ENCODE peak calls at places on chromosomes 5 and 9, in four cellular contexts. S, H, P and D are unnamed samples.

GRCh38 chr5:14615365-14615764 is 33.8 kb downstream of the OTULINL start:
- DNase-seq in S (no peak), H (no peak), P (no peak), D (no peak)

GRCh38 chr9:134546231-134546731 is 95.3 kb upstream of the COL5A1 start:
- DNase-seq in S (no peak), H (peak; percentile 60), P (no peak), D (no peak)

GRCh38 chr5:150846651-150847333 is 471 bp downstream of the IRGM start:
- DNase-seq in S (peak; percentile 63), H (no peak), P (no peak), D (peak; percentile 51)

GRCh38 chr9:34408173-34408572 is 31.5 kb upstream of the MYORG start:
- DNase-seq in S (no peak), H (no peak), P (no peak), D (no peak)

GRCh38 chr9:120894404-120895226 is 17.6 kb upstream of the PHF19 start:
- DNase-seq in S (no peak), H (no peak), P (peak; percentile 67), D (peak; percentile 91)

GRCh38 chr9:27407966-27408365 is 111.0 kb upstream of the EQTN start:
- DNase-seq in S (no peak), H (no peak), P (no peak), D (no peak)

GRCh38 chr5:3311443-3311842 is 284.2 kb upstream of the IRX1 start:
- DNase-seq in S (no peak), H (no peak), P (no peak), D (no peak)

GRCh38 chr9:73565833-73566465 is 414.3 kb downstream of the ANXA1 start:
- DNase-seq in S (no peak), H (no peak), P (peak; percentile 14), D (peak; percentile 36)

GRCh38 chr5:43563321-43563720 is 6.4 kb upstream of the PAIP1 start:
- DNase-seq in S (no peak), H (no peak), P (no peak), D (no peak)

GRCh38 chr5:170135796-170136490 is 30.2 kb downstream of the FOXI1 start:
- DNase-seq in S (no peak), H (no peak), P (no peak), D (no peak)

GRCh38 chr5:98735806-98736507 is 37.5 kb upstream of the RGMB start:
- DNase-seq in S (no peak), H (no peak), P (no peak), D (peak; percentile 25)

GRCh38 chr5:5710471-5710870 is 288.0 kb downstream of the ICE1 start:
- DNase-seq in S (no peak), H (no peak), P (no peak), D (no peak)

GRCh38 chr9:131398204-131398603 is 4.3 kb downstream of the PRRC2B start:
- DNase-seq in S (no peak), H (no peak), P (peak; percentile 19), D (no peak)

GRCh38 chr5:95901676-95902646 is 59.7 kb downstream of the ELL2 start:
- DNase-seq in S (no peak), H (no peak), P (no peak), D (no peak)

GRCh38 chr5:95863383-95863757 is 40.8 kb upstream of the GLRX start:
- DNase-seq in S (peak; percentile 56), H (no peak), P (no peak), D (no peak)

GRCh38 chr9:135478858-135479468 is 619 bp upstream of the PPP1R26 start:
- DNase-seq in S (peak; percentile 28), H (peak; percentile 82), P (no peak), D (peak; percentile 78)

GRCh38 chr5:71905804-71906711 is 187.0 kb downstream of the CARTPT start:
- DNase-seq in S (peak; percentile 24), H (no peak), P (no peak), D (no peak)

GRCh38 chr5:176875783-176876505 is 23.2 kb downstream of the HK3 start:
- DNase-seq in S (no peak), H (no peak), P (no peak), D (peak; percentile 49)

GRCh38 chr5:26482817-26483375 is 555.5 kb downstream of the CDH9 start:
- DNase-seq in S (no peak), H (no peak), P (no peak), D (no peak)

GRCh38 chr9:110156902-110157301 is 51.1 kb downstream of the C9orf152 start:
- DNase-seq in S (no peak), H (no peak), P (no peak), D (no peak)

GRCh38 chr9:103397868-103398600 is 402.9 kb downstream of the CYLC2 start:
- DNase-seq in S (no peak), H (no peak), P (no peak), D (no peak)

GRCh38 chr5:169893586-169893985 is 86.7 kb downstream of the INSYN2B start:
- DNase-seq in S (no peak), H (no peak), P (no peak), D (no peak)

GRCh38 chr5:79843450-79844388 is 147.3 kb downstream of the MTX3 start:
- DNase-seq in S (no peak), H (no peak), P (no peak), D (no peak)

GRCh38 chr5:37028910-37029309 is 152.3 kb downstream of the NIPBL start:
- DNase-seq in S (no peak), H (no peak), P (no peak), D (no peak)

GRCh38 chr5:107389130-107389553 is 281.6 kb downstream of the EFNA5 start:
- DNase-seq in S (no peak), H (no peak), P (no peak), D (no peak)

GRCh38 chr5:1874820-1875219 is 7.9 kb downstream of the IRX4 start:
- DNase-seq in S (no peak), H (no peak), P (no peak), D (no peak)

GRCh38 chr5:132506094-132506692 is 15.6 kb upstream of the IRF1 start:
- DNase-seq in S (no peak), H (no peak), P (no peak), D (no peak)

GRCh38 chr9:115972362-115972761 is 181.2 kb upstream of the PAPPA start:
- DNase-seq in S (no peak), H (no peak), P (no peak), D (no peak)

DNA sequence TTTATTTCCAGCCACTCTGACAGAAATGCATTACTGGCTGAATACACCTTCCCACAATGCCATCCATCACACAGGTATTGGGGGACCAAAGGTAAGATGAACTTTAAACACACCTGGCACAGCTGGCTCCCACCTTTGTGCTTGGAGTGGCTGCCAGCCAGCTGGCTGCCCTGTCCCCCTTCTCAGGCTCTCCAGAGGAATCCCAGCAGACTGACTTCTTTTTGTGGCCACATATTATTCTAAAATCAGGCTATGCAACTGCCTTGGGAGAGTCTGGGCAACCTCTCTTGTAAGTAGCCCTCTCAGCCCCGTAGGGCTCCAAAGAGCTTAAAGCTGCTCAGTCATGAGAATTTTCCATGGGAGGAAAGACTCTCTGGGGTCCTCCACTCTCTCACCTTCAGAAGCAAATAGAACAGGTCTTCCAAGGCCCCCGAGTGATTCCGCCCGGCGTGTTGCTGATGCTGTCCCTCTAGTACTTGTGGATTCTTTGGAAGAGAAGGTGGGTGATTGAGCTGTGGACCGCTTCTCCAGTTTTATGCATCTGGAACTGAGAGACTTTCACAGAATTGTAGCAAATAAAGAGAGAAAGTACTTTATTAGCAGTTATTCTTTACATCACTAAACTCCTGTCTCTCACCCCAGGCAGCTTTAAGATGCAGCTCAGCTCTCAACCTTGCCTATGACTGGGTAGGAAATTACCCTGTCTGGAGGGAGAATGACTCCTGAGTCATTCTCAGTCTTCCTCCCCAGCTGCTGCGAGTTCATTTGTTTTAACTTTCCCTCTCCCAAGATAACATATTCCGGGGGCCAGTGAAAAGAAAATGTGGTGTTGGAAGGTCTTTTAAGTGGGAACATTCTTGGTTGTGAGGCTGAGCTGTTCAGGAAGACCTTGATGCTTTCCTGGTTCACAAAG is 159.4 kb upstream of the PITX1 start:
- DNase-seq in S (no peak), H (no peak), P (no peak), D (no peak)
- H3K27ac ChIP-seq in S (no peak overlapping the region), H (no peak overlapping the region), P (no peak overlapping the region), D (no peak overlapping the region)

GRCh38 chr9:105259731-105260612 is 15.5 kb downstream of the SLC44A1 start:
- DNase-seq in S (no peak), H (no peak), P (no peak), D (no peak)
- H3K4me3 ChIP-seq in S (no peak overlapping the region), H (no peak overlapping the region), P (no peak overlapping the region), D (no peak overlapping the region)

GRCh38 chr5:180804129-180804601 is 1.6 kb upstream of the MGAT1 start:
- DNase-seq in S (no peak), H (no peak), P (no peak), D (peak; percentile 68)
- H3K4me1 ChIP-seq in S (peaks cover 50% of the 10 kb centered on the region), H (peaks cover 81% of the 10 kb centered on the region), P (peaks cover 89% of the 10 kb centered on the region), D (peaks cover 38% of the 10 kb centered on the region)

GRCh38 chr5:7877851-7878250 is 8.9 kb downstream of the MTRR start:
- DNase-seq in S (no peak), H (no peak), P (no peak), D (peak; percentile 34)
- H3K27ac ChIP-seq in S (no peak overlapping the region), H (peak overlapping the region; percentile 7), P (no peak overlapping the region), D (no peak overlapping the region)

GRCh38 chr5:172410839-172411238 is 43.5 kb downstream of the SH3PXD2B start:
- DNase-seq in S (peak; percentile 75), H (no peak), P (no peak), D (no peak)

GRCh38 chr5:172407861-172408260 is 46.5 kb downstream of the SH3PXD2B start:
- DNase-seq in S (peak; percentile 81), H (no peak), P (no peak), D (no peak)

GRCh38 chr5:172411423-172412111 is 42.8 kb downstream of the SH3PXD2B start:
- DNase-seq in S (peak; percentile 57), H (no peak), P (no peak), D (peak; percentile 75)

GRCh38 chr5:172412724-172413260 is 41.5 kb downstream of the SH3PXD2B start:
- DNase-seq in S (peak; percentile 93), H (peak; percentile 86), P (peak; percentile 88), D (peak; percentile 96)

DNA sequence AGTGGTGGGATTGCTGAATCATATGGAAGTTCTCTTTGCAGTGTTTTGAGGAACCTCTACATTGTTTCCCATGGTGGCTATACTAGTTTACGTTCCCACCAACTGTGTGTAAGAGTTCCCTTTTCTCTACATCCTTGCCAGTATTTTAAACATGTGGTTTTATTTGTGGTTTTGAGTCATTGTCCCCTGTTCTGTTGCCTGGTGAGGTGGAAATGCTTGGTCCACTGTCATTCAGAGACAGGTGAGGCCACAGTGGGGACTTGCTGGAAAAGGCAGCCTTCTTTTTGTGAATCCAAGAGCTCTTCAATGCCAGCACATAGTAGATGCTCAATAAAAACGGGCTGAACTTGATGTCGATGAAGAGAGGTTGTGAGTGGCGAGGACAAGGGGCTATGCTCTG is 44.2 kb downstream of the SH3PXD2B start:
- DNase-seq in S (no peak), H (no peak), P (no peak), D (no peak)
- H3K4me3 ChIP-seq in S (no peak overlapping the region), H (no peak overlapping the region), P (no peak overlapping the region), D (no peak overlapping the region)

GRCh38 chr5:142356318-142356715 is 31.5 kb upstream of the SPRY4 start:
- DNase-seq in S (no peak), H (no peak), P (no peak), D (no peak)

GRCh38 chr5:142358648-142359047 is 33.8 kb upstream of the SPRY4 start:
- DNase-seq in S (no peak), H (no peak), P (no peak), D (no peak)

GRCh38 chr5:142356716-142357468 is 32.1 kb upstream of the SPRY4 start:
- DNase-seq in S (peak; percentile 89), H (peak; percentile 95), P (peak; percentile 86), D (peak; percentile 95)

GRCh38 chr5:142357469-142358090 is 32.8 kb upstream of the SPRY4 start:
- DNase-seq in S (no peak), H (no peak), P (no peak), D (no peak)

GRCh38 chr5:142358121-142358520 is 33.3 kb upstream of the SPRY4 start:
- DNase-seq in S (no peak), H (no peak), P (no peak), D (no peak)
- H3K4me1 ChIP-seq in S (no peaks in the 10 kb centered on the region), H (peaks cover 25% of the 10 kb centered on the region), P (peaks cover 30% of the 10 kb centered on the region), D (peaks cover 2% of the 10 kb centered on the region)

GRCh38 chr5:178236126-178236525 is 3.5 kb upstream of the PHYKPL start:
- DNase-seq in S (no peak), H (no peak), P (no peak), D (no peak)
- H3K27ac ChIP-seq in S (no peak overlapping the region), H (peak overlapping the region; percentile 30), P (no peak overlapping the region), D (peak overlapping the region; percentile 31)